ENCODE peak calls at places on chromosome 11, in ten cellular contexts. Z, A, K, B, G, L, T, C, R and P are unnamed samples.

GRCh38 chr11:95723353-95723942 is 66.1 kb downstream of the FAM76B start:
- DNase-seq in Z (no peak), A (no peak), K (no peak), B (no peak), G (no peak), L (no peak), T (no peak), C (peak), R (no peak), P (peak)

GRCh38 chr11:17400048-17400775 is 11.8 kb upstream of the KCNJ11 start:
- DNase-seq in Z (no peak), A (no peak), K (no peak), B (no peak), G (no peak), L (no peak), T (no peak), C (no peak), R (no peak), P (no peak)

GRCh38 chr11:66617148-66617814 is 851 bp downstream of the RBM14 start:
- DNase-seq in Z (peak), A (no peak), K (peak), B (peak), G (no peak), L (no peak), T (peak), C (no peak), R (no peak), P (no peak)

GRCh38 chr11:66835762-66836405 is 7.4 kb upstream of the RCE1 start:
- DNase-seq in Z (no peak), A (no peak), K (peak), B (no peak), G (no peak), L (no peak), T (no peak), C (peak), R (no peak), P (peak)

GRCh38 chr11:13278620-13279486 is 1.3 kb downstream of the BMAL1 start:
- DNase-seq in Z (peak), A (no peak), K (no peak), B (no peak), G (no peak), L (peak), T (peak), C (no peak), R (no peak), P (peak)

GRCh38 chr11:96943970-96944369 is 554.2 kb downstream of the JRKL start:
- DNase-seq in Z (no peak), A (no peak), K (no peak), B (no peak), G (no peak), L (no peak), T (no peak), C (no peak), R (no peak), P (no peak)

GRCh38 chr11:132187814-132188213 is 817.4 kb downstream of the NTM start:
- DNase-seq in Z (no peak), A (no peak), K (peak), B (no peak), G (no peak), L (no peak), T (no peak), C (no peak), R (no peak), P (peak)

GRCh38 chr11:27722945-27723344 is 22.7 kb upstream of the BDNF start:
- DNase-seq in Z (no peak), A (no peak), K (no peak), B (no peak), G (no peak), L (no peak), T (no peak), C (no peak), R (no peak), P (peak)

GRCh38 chr11:66326261-66327111 is 9.6 kb upstream of the CD248 start:
- DNase-seq in Z (no peak), A (no peak), K (no peak), B (peak), G (no peak), L (no peak), T (no peak), C (no peak), R (no peak), P (peak)

GRCh38 chr11:72037554-72038311 is 39.0 kb downstream of the IL18BP start:
- DNase-seq in Z (no peak), A (no peak), K (no peak), B (peak), G (no peak), L (peak), T (no peak), C (no peak), R (no peak), P (no peak)

GRCh38 chr11:12397953-12398352 is 20.6 kb downstream of the PARVA start:
- DNase-seq in Z (no peak), A (peak), K (peak), B (peak), G (no peak), L (no peak), T (no peak), C (peak), R (no peak), P (peak)

GRCh38 chr11:71286701-71287643 is 34.6 kb upstream of the SHANK2 start:
- DNase-seq in Z (no peak), A (peak), K (peak), B (no peak), G (no peak), L (no peak), T (no peak), C (peak), R (peak), P (peak)

GRCh38 chr11:22920939-22921565 is 60.8 kb upstream of the CCDC179 start:
- DNase-seq in Z (peak), A (peak), K (peak), B (no peak), G (no peak), L (peak), T (peak), C (peak), R (peak), P (peak)

GRCh38 chr11:1892558-1892957 is 863 bp upstream of the PRR33 start:
- DNase-seq in Z (no peak), A (no peak), K (no peak), B (no peak), G (no peak), L (no peak), T (no peak), C (no peak), R (no peak), P (no peak)

GRCh38 chr11:6300325-6300724 is 20.0 kb downstream of the CAVIN3 start:
- DNase-seq in Z (no peak), A (no peak), K (no peak), B (no peak), G (no peak), L (no peak), T (no peak), C (no peak), R (no peak), P (no peak)

GRCh38 chr11:14566331-14567063 is 46.3 kb upstream of the PSMA1 start:
- DNase-seq in Z (no peak), A (no peak), K (no peak), B (no peak), G (no peak), L (no peak), T (no peak), C (no peak), R (no peak), P (no peak)

GRCh38 chr11:73645972-73646631 is at the start of gene PLEKHB1:
- DNase-seq in Z (no peak), A (no peak), K (peak), B (no peak), G (no peak), L (no peak), T (no peak), C (no peak), R (no peak), P (no peak)